ENCODE peak calls at places on chromosomes 7 and 10, in five cellular contexts. C is LoVo, Q is glomerular endothelial cell, U is non-pigmented ciliary epithelial cell, E is transverse colon. H is an unnamed sample.

GRCh38 chr7:24192701-24193100 is 91.3 kb upstream of the NPY start:
- DNase-seq in C (no peak), E (no peak), Q (no peak), U (no peak), H (no peak)

GRCh38 chr10:110840225-110840922 is 31.4 kb upstream of the PDCD4 start:
- DNase-seq in C (no peak), E (peak), Q (no peak), U (no peak), H (no peak)

GRCh38 chr7:34823650-34824258 is 165.7 kb downstream of the NPSR1 start:
- DNase-seq in U (no peak), C (peak), Q (no peak), E (peak), H (no peak)

GRCh38 chr7:148883233-148884048 is 650 bp downstream of the EZH2 start:
- DNase-seq in E (peak), U (no peak), Q (no peak), C (peak), H (no peak)

GRCh38 chr7:23685770-23686169 is 5.8 kb downstream of the FAM221A start:
- DNase-seq in U (no peak), E (no peak), C (no peak), Q (no peak), H (no peak)

GRCh38 chr10:71478966-71479365 is 82.2 kb downstream of the CDH23 start:
- DNase-seq in C (no peak), E (no peak), Q (no peak), U (no peak), H (no peak)

GRCh38 chr10:99329891-99330674 is 927 bp downstream of the CNNM1 start:
- DNase-seq in C (no peak), E (no peak), U (no peak), Q (no peak), H (no peak)

GRCh38 chr10:29041512-29042150 is 247.2 kb upstream of the LYZL1 start:
- DNase-seq in U (no peak), C (no peak), E (no peak), Q (no peak), H (no peak)

GRCh38 chr7:1970895-1971294 is 261.9 kb downstream of the MAD1L1 start:
- DNase-seq in C (no peak), E (no peak), Q (no peak), U (no peak), H (no peak)

GRCh38 chr7:28358423-28358868 is 53.9 kb upstream of the CREB5 start:
- DNase-seq in U (peak), E (no peak), Q (no peak), C (peak), H (peak)

GRCh38 chr10:116912162-116912561 is 62.9 kb downstream of the ENO4 start:
- DNase-seq in U (no peak), E (no peak), C (no peak), Q (no peak), H (no peak)

GRCh38 chr7:114711244-114711643 is 210.7 kb upstream of the MDFIC start:
- DNase-seq in Q (no peak), C (no peak), E (no peak), U (peak), H (no peak)

GRCh38 chr10:29667191-29667590 is 32.4 kb upstream of the SVIL start:
- DNase-seq in C (no peak), Q (no peak), E (no peak), U (no peak), H (no peak)

GRCh38 chr7:157282141-157282801 is 54.5 kb upstream of the DNAJB6 start:
- DNase-seq in Q (no peak), E (peak), C (peak), U (no peak), H (no peak)

GRCh38 chr10:28242560-28243204 is 60.2 kb downstream of the MPP7 start:
- DNase-seq in U (no peak), E (no peak), Q (no peak), C (no peak), H (no peak)

GRCh38 chr10:100341953-100342626 is 4.9 kb upstream of the SCD start:
- DNase-seq in E (peak), C (peak), Q (no peak), U (no peak), H (no peak)

GRCh38 chr7:135616136-135616535 is 46.2 kb upstream of the STMP1 start:
- DNase-seq in E (no peak), C (no peak), Q (no peak), U (no peak), H (no peak)

GRCh38 chr10:45470098-45471012 is 96.3 kb downstream of the ALOX5 start:
- DNase-seq in C (no peak), U (peak), E (peak), Q (peak), H (no peak)

GRCh38 chr10:88346151-88346977 is 236.8 kb downstream of the RNLS start:
- DNase-seq in C (no peak), E (no peak), Q (no peak), U (no peak), H (no peak)

GRCh38 chr7:77783540-77783939 is 14.7 kb downstream of the TMEM60 start:
- DNase-seq in E (no peak), C (no peak), U (no peak), Q (no peak), H (no peak)

GRCh38 chr10:14953452-14954000 is 370 bp downstream of the DCLRE1C start:
- DNase-seq in U (peak), C (no peak), E (peak), Q (no peak), H (peak)

GRCh38 chr7:134520130-134520529 is 7.2 kb upstream of the AKR1B10 start:
- DNase-seq in Q (no peak), U (no peak), E (no peak), C (no peak), H (no peak)

GRCh38 chr7:30226593-30227268 is 57.7 kb upstream of the ZNRF2 start:
- DNase-seq in E (peak), U (no peak), Q (no peak), C (peak), H (no peak)

GRCh38 chr7:127704211-127704610 is 52.2 kb downstream of the SND1 start:
- DNase-seq in Q (no peak), C (no peak), E (no peak), U (no peak), H (no peak)

GRCh38 chr7:3673524-3673923 is 372.5 kb downstream of the SDK1 start:
- DNase-seq in E (peak), Q (no peak), U (no peak), C (peak), H (no peak)

GRCh38 chr7:68147621-68148238 is 1151.1 kb downstream of the TYW1 start:
- DNase-seq in Q (no peak), E (no peak), C (no peak), U (no peak), H (no peak)

GRCh38 chr7:64893401-64893800 is 9.7 kb upstream of the ZNF273 start:
- DNase-seq in Q (no peak), E (no peak), C (no peak), U (no peak), H (no peak)

GRCh38 chr10:113045155-113046055 is 95.4 kb downstream of the TCF7L2 start:
- DNase-seq in E (no peak), U (peak), Q (no peak), C (peak), H (no peak)

GRCh38 chr10:130421909-130422308 is 285.7 kb downstream of the GLRX3 start:
- DNase-seq in E (no peak), Q (no peak), U (no peak), C (no peak), H (no peak)

GRCh38 chr10:71272122-71272771 is 46.8 kb upstream of the SLC29A3 start:
- DNase-seq in C (no peak), E (no peak), U (peak), Q (no peak), H (no peak)

GRCh38 chr10:29409241-29410051 is 120.6 kb downstream of the LYZL1 start:
- DNase-seq in U (no peak), Q (no peak), C (peak), E (peak), H (peak)

GRCh38 chr7:105806592-105807266 is 69.7 kb downstream of the ATXN7L1 start:
- DNase-seq in Q (no peak), E (peak), C (peak), U (no peak), H (no peak)

GRCh38 chr7:134709197-134709596 is 62.5 kb downstream of the BPGM start:
- DNase-seq in E (no peak), C (no peak), Q (no peak), U (no peak), H (no peak)

GRCh38 chr7:33711231-33712019 is 193.9 kb upstream of the BMPER start:
- DNase-seq in C (no peak), U (no peak), Q (no peak), E (no peak), H (no peak)

GRCh38 chr7:35241431-35241830 is 12.5 kb downstream of the TBX20 start:
- DNase-seq in C (no peak), U (no peak), Q (no peak), E (no peak), H (no peak)

GRCh38 chr7:127678947-127679346 is 27.0 kb downstream of the SND1 start:
- DNase-seq in E (no peak), U (no peak), Q (no peak), C (no peak), H (no peak)

GRCh38 chr7:142443614-142444013 is 185.8 kb upstream of the PRSS58 start:
- DNase-seq in Q (no peak), U (no peak), E (no peak), C (no peak), H (no peak)

GRCh38 chr7:82507976-82508677 is 64.5 kb upstream of the CACNA2D1 start:
- DNase-seq in Q (no peak), E (peak), U (no peak), C (no peak), H (no peak)

H was measured in HS-27A.